ENCODE peak calls at places on chromosomes 16 and 17, in five cellular contexts. G is neural progenitor cell, F is HCT116, S is fibroblast of lung, K is PC-9. E is an unnamed sample.

GRCh38 chr17:3710951-3711383 is 12.7 kb upstream of the HASPIN start:
- DNase-seq in G (no peak), K (peak; percentile 81), F (no peak), S (peak; percentile 73), E (peak; percentile 55)

GRCh38 chr17:82497483-82498405 is 21.8 kb upstream of the FOXK2 start:
- DNase-seq in F (no peak), G (peak; percentile 76), S (peak; percentile 90), K (no peak), E (peak; percentile 27)

GRCh38 chr16:27311449-27311831 is 2.3 kb upstream of the IL4R start:
- DNase-seq in K (no peak), F (no peak), G (no peak), S (peak; percentile 50), E (no peak)

GRCh38 chr16:29808219-29808900 is 2.0 kb downstream of the MAZ start:
- DNase-seq in G (no peak), K (no peak), F (no peak), S (no peak), E (no peak)

GRCh38 chr17:17361543-17362511 is 58.7 kb downstream of the NT5M start:
- DNase-seq in S (no peak), K (no peak), G (no peak), F (no peak), E (no peak)

GRCh38 chr17:3762922-3763776 is 37.8 kb downstream of the ITGAE start:
- DNase-seq in G (no peak), F (no peak), S (no peak), K (no peak), E (no peak)

GRCh38 chr17:20202141-20202574 is 193.0 kb downstream of the SPECC1 start:
- DNase-seq in S (no peak), K (peak; percentile 74), G (peak; percentile 19), F (no peak), E (peak; percentile 88)

GRCh38 chr17:57672205-57672632 is 72.9 kb downstream of the CCDC182 start:
- DNase-seq in F (no peak), S (peak; percentile 63), G (no peak), K (no peak), E (no peak)

GRCh38 chr17:36879027-36879426 is 58.2 kb upstream of the LHX1 start:
- DNase-seq in G (no peak), S (no peak), K (no peak), F (no peak), E (no peak)

GRCh38 chr17:81322271-81323082 is 27.4 kb upstream of the SLC38A10 start:
- DNase-seq in G (no peak), S (no peak), F (peak; percentile 70), K (no peak), E (peak; percentile 36)

GRCh38 chr17:83189673-83190385 is 110.4 kb downstream of the METRNL start:
- DNase-seq in S (peak; percentile 64), K (no peak), F (no peak), G (no peak), E (no peak)

GRCh38 chr16:10972108-10972955 is 28.0 kb downstream of the CLEC16A start:
- DNase-seq in G (no peak), F (no peak), S (no peak), K (no peak), E (no peak)

GRCh38 chr16:67483731-67484525 is 581 bp upstream of the AGRP start:
- DNase-seq in K (no peak), S (no peak), G (no peak), F (no peak), E (no peak)

GRCh38 chr16:19393226-19394074 is 24.2 kb upstream of the TMC5 start:
- DNase-seq in S (peak; percentile 87), F (peak; percentile 89), G (peak; percentile 55), K (peak; percentile 99), E (peak; percentile 85)

GRCh38 chr16:17194190-17194780 is 276.5 kb downstream of the XYLT1 start:
- DNase-seq in K (no peak), F (peak; percentile 24), S (peak; percentile 38), G (peak; percentile 82), E (no peak)

GRCh38 chr17:78414178-78415162 is 36.0 kb downstream of the PGS1 start:
- DNase-seq in F (no peak), S (no peak), G (no peak), K (no peak), E (no peak)

DNA sequence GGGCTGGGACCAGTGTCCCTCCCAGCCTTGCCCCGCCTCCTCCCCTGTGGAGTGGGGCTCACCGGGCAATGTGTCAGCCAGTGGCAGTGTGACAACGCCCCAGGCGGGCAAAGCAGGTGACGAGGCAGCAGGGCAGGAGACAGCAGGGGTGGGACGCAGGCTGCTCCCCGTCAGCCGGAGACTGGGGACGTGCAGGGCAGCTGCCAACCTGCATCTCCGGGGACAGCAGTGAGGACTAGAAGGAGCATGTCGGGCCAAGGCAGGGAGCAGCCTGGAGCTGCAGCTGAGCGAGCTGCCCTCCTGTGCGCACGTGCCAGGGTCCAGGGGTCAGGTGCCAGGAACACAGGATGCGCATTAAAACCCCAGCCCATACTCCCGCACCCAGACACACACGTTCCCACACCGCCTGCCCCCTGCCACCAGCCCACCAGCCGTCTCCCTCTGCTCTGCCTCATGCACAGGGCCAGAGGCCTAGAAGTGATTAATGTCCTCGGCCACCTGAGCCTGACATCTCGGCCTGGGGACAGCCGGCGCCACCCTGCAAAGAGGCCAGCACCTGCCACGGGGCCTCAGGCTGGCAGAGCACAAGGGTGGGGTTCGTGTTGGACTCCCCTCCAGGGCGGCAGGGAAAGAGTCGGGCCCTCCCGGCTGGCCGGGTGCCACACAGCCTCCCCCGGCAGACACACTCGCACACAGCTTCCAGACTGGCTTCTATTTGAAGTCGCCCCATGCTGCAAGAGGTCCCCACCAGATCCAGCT is 90.5 kb downstream of the RBFOX3 start:
- DNase-seq in S (no peak), G (no peak), F (no peak), K (no peak), E (no peak)
- TF ChIP-seq EZH2 in S (no peak), G (no peak), F (no peak), K (no peak), E (no peak)

GRCh38 chr17:48632579-48633265 is 6.6 kb upstream of the HOXB9 start:
- DNase-seq in K (no peak), G (no peak), S (no peak), F (no peak), E (no peak)
- TF ChIP-seq EZH2 in K (no peak), G (no peak), S (no peak), F (no peak), E (no peak)

DNA sequence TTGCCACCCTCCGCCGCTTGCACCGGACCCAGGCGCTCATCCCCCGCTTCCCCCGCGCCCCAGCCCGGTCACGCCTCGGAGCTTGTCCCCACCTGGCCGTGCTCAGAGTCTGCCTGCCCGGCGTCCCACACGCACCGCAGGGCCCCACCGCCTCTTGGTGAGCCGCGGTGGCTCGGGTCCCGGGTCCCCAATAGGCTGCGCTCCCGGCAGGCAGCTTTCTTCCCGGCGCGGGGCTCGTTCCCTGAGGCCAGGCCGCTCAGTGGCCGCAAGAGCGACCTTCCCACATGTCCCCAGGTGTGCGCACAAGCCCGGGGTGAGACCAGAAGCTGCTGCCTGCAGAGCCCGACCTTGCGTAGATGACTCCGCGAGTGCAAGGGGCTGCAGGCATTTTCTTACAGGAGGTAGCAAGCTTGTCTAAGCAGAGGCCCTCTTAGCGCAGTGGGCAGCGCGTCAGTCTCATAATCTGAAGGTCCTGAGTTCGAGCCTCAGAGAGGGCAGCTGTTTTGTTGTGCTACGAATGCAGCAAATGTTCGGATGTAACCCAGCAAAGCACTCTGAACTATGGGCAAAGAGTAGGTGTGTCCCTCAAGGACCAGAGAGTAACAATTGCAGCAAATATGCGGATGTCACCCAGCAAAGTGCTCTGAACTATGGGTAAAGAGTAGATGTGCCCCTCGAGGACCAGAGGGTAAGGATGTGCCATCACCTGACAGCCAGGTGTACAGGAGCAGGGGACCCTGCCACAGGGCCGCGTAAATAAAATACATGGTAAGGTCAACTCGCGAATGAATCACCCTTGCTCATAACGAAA is 15.6 kb downstream of the TLE7 start:
- DNase-seq in S (peak; percentile 90), G (peak; percentile 88), K (peak; percentile 76), F (peak; percentile 95), E (no peak)
- TF ChIP-seq EZH2 in S (no peak), G (no peak), K (no peak), F (no peak), E (no peak)

GRCh38 chr17:61452301-61453290 is at the start of gene TBX4:
- DNase-seq in F (no peak), K (no peak), S (no peak), G (peak; percentile 65), E (no peak)
- TF ChIP-seq EZH2 in F (no peak), K (no peak), S (no peak), G (peak; percentile 98), E (no peak)

DNA sequence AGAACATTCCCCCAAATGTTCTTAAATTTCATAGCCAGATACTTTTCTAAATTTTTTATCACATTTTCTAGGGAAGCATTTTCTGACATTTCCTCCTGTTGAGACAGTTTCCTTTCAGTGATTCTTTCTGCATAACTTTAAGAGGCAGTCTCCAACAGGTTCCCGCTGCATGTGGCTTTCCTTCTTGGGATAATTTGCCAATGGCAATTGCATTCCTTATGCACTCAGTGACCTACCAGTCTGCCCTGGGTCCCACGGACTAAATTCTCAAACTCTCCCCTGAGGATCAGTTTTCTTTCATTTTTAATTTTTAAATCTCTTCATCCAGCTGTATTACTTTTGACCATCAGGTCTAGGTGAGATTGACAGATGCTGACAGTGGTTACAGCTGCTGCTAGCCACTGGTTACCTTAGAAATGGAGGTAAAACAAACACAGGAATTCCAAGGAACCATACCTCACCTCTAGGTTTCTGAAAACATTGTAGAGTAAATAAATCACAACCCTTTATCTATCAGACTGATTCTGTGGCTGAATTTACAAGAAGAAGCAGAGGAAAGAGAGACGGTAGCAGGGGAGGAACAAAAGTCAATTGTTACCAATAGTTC is 216.1 kb downstream of the PMP22 start:
- DNase-seq in S (no peak), K (no peak), F (no peak), G (peak; percentile 15), E (no peak)
- TF ChIP-seq EZH2 in S (no peak), K (no peak), F (no peak), G (no peak), E (no peak)

DNA sequence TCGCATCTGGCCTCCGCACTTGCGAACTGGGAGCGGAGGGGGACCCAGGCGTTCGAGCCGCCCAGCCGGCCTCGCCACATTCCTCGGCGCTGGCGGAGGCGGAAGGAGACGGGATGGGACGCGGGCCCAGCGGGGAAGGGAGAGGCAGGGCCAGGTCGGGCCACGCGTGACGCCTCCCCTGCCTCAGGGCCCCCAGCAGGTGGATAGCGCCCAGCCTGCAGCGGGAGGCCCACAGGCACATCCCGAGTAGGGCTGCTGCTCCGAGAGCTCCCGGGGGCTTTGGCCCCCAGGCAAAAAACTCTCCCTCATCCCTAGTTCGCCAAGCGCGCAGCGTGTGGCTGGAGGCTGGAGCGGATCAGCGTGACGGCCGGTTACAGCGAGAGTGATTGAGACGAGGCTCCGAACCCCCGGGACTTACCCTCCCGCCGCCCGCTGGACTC is 790 bp downstream of the PLEKHH3 start:
- DNase-seq in S (peak; percentile 66), G (no peak), F (no peak), K (no peak), E (peak; percentile 23)
- TF ChIP-seq EZH2 in S (no peak), G (no peak), F (no peak), K (no peak), E (no peak)